ENCODE peak calls at places on chromosomes 1 and 21, in four cellular contexts. R is renal cortical epithelial cell, K is fibroblast of lung, C is Right ventricle myocardium superior. L is an unnamed sample.

GRCh38 chr1:215358356-215358755 is 208.7 kb upstream of the KCTD3 start:
- DNase-seq in K (no peak), R (no peak), C (no peak), L (no peak)

GRCh38 chr1:210446479-210446878 is 117.8 kb downstream of the HHAT start:
- DNase-seq in R (peak; percentile 37), C (no peak), K (no peak), L (no peak)

GRCh38 chr1:234536756-234537155 is 57.8 kb upstream of the TARBP1 start:
- DNase-seq in R (no peak), C (no peak), K (no peak), L (no peak)

GRCh38 chr1:115069626-115070308 is 19.5 kb downstream of the TSPAN2 start:
- DNase-seq in R (no peak), C (no peak), K (no peak), L (no peak)

GRCh38 chr1:17196496-17197180 is 8.3 kb upstream of the PADI1 start:
- DNase-seq in R (no peak), C (no peak), K (no peak), L (no peak)

GRCh38 chr1:94947453-94947852 is 20.5 kb upstream of the CNN3 start:
- DNase-seq in C (no peak), R (peak; percentile 80), K (peak; percentile 79), L (no peak)

GRCh38 chr1:19645544-19646252 is 1.6 kb downstream of the NBL1 start:
- DNase-seq in C (no peak), R (no peak), K (peak; percentile 38), L (peak; percentile 24)

GRCh38 chr1:197598935-197599334 is 176.3 kb downstream of the DENND1B start:
- DNase-seq in C (no peak), R (no peak), K (no peak), L (no peak)

GRCh38 chr1:82775402-82776000 is 974.8 kb downstream of the ADGRL2 start:
- DNase-seq in R (peak; percentile 4), C (peak; percentile 42), K (peak; percentile 24), L (peak; percentile 30)

GRCh38 chr1:21625390-21626190 is 43.6 kb downstream of the RAP1GAP start:
- DNase-seq in R (no peak), C (no peak), K (no peak), L (no peak)

GRCh38 chr1:2105781-2106524 is 55.7 kb downstream of the PRKCZ start:
- DNase-seq in C (peak; percentile 20), R (no peak), K (no peak), L (peak; percentile 13)

GRCh38 chr1:67393240-67393639 is 37.0 kb downstream of the SERBP1 start:
- DNase-seq in R (no peak), C (peak; percentile 44), K (no peak), L (peak; percentile 44)

GRCh38 chr1:9494936-9495758 is 44.1 kb upstream of the SLC25A33 start:
- DNase-seq in R (no peak), K (peak; percentile 46), C (peak; percentile 77), L (peak; percentile 59)

GRCh38 chr1:2108213-2108876 is 58.1 kb downstream of the PRKCZ start:
- DNase-seq in C (peak; percentile 47), K (peak; percentile 28), R (no peak), L (peak; percentile 37)

GRCh38 chr1:181159451-181160151 is 71.1 kb downstream of the IER5 start:
- DNase-seq in R (no peak), C (no peak), K (no peak), L (peak; percentile 37)

GRCh38 chr1:183090386-183091006 is 67.3 kb downstream of the LAMC1 start:
- DNase-seq in R (no peak), C (peak; percentile 74), K (peak; percentile 94), L (peak; percentile 70)

GRCh38 chr1:175317309-175317708 is 124.7 kb upstream of the KIAA0040 start:
- DNase-seq in R (no peak), C (no peak), K (peak; percentile 3), L (no peak)

GRCh38 chr1:227420147-227420546 is 101.9 kb upstream of the CDC42BPA start:
- DNase-seq in K (no peak), C (no peak), R (no peak), L (no peak)

GRCh38 chr1:177340601-177341067 is 169.9 kb downstream of the BRINP2 start:
- DNase-seq in R (peak; percentile 26), K (no peak), C (no peak), L (no peak)

GRCh38 chr1:215141460-215141859 is 58.9 kb downstream of the KCNK2 start:
- DNase-seq in K (no peak), C (no peak), R (no peak), L (no peak)

GRCh38 chr1:198068280-198068679 is 88.5 kb upstream of the NEK7 start:
- DNase-seq in R (no peak), K (peak; percentile 11), C (no peak), L (no peak)

GRCh38 chr1:226624526-226624925 is 76.0 kb downstream of the STUM start:
- DNase-seq in R (no peak), C (peak; percentile 20), K (peak; percentile 15), L (no peak)

GRCh38 chr1:154843913-154844681 is 26.0 kb downstream of the KCNN3 start:
- DNase-seq in C (no peak), R (no peak), K (no peak), L (no peak)

GRCh38 chr1:156140879-156141707 is 12.3 kb upstream of the SEMA4A start:
- DNase-seq in R (peak; percentile 54), K (peak; percentile 63), C (peak; percentile 55), L (no peak)

GRCh38 chr21:37220433-37220980 is 46.6 kb downstream of the VPS26C start:
- DNase-seq in K (peak; percentile 64), C (peak; percentile 59), R (peak; percentile 28), L (no peak)

GRCh38 chr1:163291461-163291860 is 30.3 kb upstream of the NUF2 start:
- DNase-seq in R (no peak), K (no peak), C (no peak), L (no peak)

GRCh38 chr1:3294450-3294849 is 160.0 kb upstream of the ARHGEF16 start:
- DNase-seq in K (no peak), C (no peak), R (no peak), L (no peak)

GRCh38 chr1:212677573-212677972 is 22.1 kb downstream of the BATF3 start:
- DNase-seq in K (no peak), R (no peak), C (no peak), L (no peak)

GRCh38 chr1:30379684-30380624 is 343.4 kb downstream of the MATN1 start:
- DNase-seq in C (no peak), K (peak; percentile 72), R (peak; percentile 68), L (no peak)

GRCh38 chr1:3037281-3038040 is 16.2 kb downstream of the ACTRT2 start:
- DNase-seq in C (peak; percentile 36), R (no peak), K (no peak), L (no peak)

GRCh38 chr1:79198841-79199240 is 192.3 kb upstream of the ADGRL4 start:
- DNase-seq in K (peak; percentile 61), C (no peak), R (peak; percentile 88), L (no peak)

GRCh38 chr1:213931804-213932203 is 56.0 kb upstream of the PROX1 start:
- DNase-seq in K (no peak), C (no peak), R (no peak), L (no peak)

GRCh38 chr1:226596531-226597165 is 48.1 kb downstream of the STUM start:
- DNase-seq in K (no peak), C (peak; percentile 34), R (no peak), L (no peak)

GRCh38 chr1:119631433-119632102 is 16.5 kb downstream of the ZNF697 start:
- DNase-seq in R (peak; percentile 93), C (peak; percentile 95), K (peak; percentile 86), L (peak; percentile 92)

GRCh38 chr1:150221552-150221951 is 14.4 kb downstream of the ANP32E start:
- DNase-seq in K (peak; percentile 57), C (no peak), R (peak; percentile 9), L (no peak)

GRCh38 chr21:42862774-42863503 is 16.4 kb downstream of the WDR4 start:
- DNase-seq in K (no peak), R (no peak), C (no peak), L (no peak)

GRCh38 chr1:208601569-208601968 is 357.4 kb upstream of the PLXNA2 start:
- DNase-seq in C (no peak), K (peak; percentile 18), R (no peak), L (no peak)

GRCh38 chr1:221697924-221698425 is 43.9 kb downstream of the DUSP10 start:
- DNase-seq in K (peak; percentile 80), R (no peak), C (no peak), L (no peak)

GRCh38 chr1:173863224-173864151 is 4.3 kb downstream of the GAS5 start:
- DNase-seq in R (no peak), K (no peak), C (no peak), L (no peak)

GRCh38 chr1:113252166-113252565 is 138.1 kb upstream of the MAGI3 start:
- DNase-seq in R (no peak), K (no peak), C (no peak), L (no peak)